ENCODE peak calls at places on chromosomes 3 and 15, in seven cellular contexts. D is adrenal gland, T is GM12878, K is AG09319, R is body of pancreas, M is esophagus muscularis mucosa, J is AG04450. U is an unnamed sample.

GRCh38 chr3:170520996-170521395 is 64.9 kb downstream of the SLC7A14 start:
- DNase-seq in D (no peak), T (no peak), K (no peak), R (no peak), M (no peak), J (no peak), U (no peak)

GRCh38 chr3:58680896-58681525 is 14.4 kb upstream of the FAM3D start:
- DNase-seq in D (no peak), T (no peak), K (no peak), R (no peak), M (no peak), J (no peak), U (no peak)

GRCh38 chr15:57878573-57878972 is 172.1 kb downstream of the POLR2M start:
- DNase-seq in D (no peak), T (no peak), K (no peak), R (no peak), M (no peak), J (no peak), U (peak)

GRCh38 chr3:172258616-172259015 is 189.6 kb downstream of the GHSR start:
- DNase-seq in D (no peak), T (no peak), K (no peak), R (no peak), M (no peak), J (no peak), U (no peak)

GRCh38 chr15:63913786-63914185 is 80.0 kb upstream of the HERC1 start:
- DNase-seq in D (no peak), T (no peak), K (no peak), R (no peak), M (no peak), J (no peak), U (peak)

GRCh38 chr3:12363397-12364195 is 74.7 kb downstream of the PPARG start:
- DNase-seq in D (no peak), T (no peak), K (no peak), R (no peak), M (no peak), J (no peak), U (no peak)

GRCh38 chr3:125651246-125651645 is 55.9 kb upstream of the OSBPL11 start:
- DNase-seq in D (no peak), T (no peak), K (no peak), R (no peak), M (no peak), J (no peak), U (peak)

GRCh38 chr15:82832601-82833209 is 23.3 kb downstream of the WHAMM start:
- DNase-seq in D (no peak), T (peak), K (peak), R (no peak), M (no peak), J (peak), U (peak)

GRCh38 chr3:65811050-65811766 is 227.5 kb downstream of the MAGI1 start:
- DNase-seq in D (no peak), T (no peak), K (no peak), R (no peak), M (no peak), J (no peak), U (no peak)

GRCh38 chr15:81749667-81750360 is 296.0 kb downstream of the MEX3B start:
- DNase-seq in D (no peak), T (no peak), K (no peak), R (no peak), M (no peak), J (no peak), U (no peak)

GRCh38 chr15:81752149-81752942 is 293.5 kb downstream of the MEX3B start:
- DNase-seq in D (peak), T (no peak), K (no peak), R (peak), M (no peak), J (no peak), U (peak)

GRCh38 chr15:81751321-81751720 is 294.5 kb downstream of the MEX3B start:
- DNase-seq in D (no peak), T (no peak), K (no peak), R (no peak), M (no peak), J (no peak), U (no peak)

GRCh38 chr15:81754078-81754477 is 291.7 kb downstream of the MEX3B start:
- DNase-seq in D (no peak), T (no peak), K (no peak), R (no peak), M (no peak), J (no peak), U (no peak)

DNA sequence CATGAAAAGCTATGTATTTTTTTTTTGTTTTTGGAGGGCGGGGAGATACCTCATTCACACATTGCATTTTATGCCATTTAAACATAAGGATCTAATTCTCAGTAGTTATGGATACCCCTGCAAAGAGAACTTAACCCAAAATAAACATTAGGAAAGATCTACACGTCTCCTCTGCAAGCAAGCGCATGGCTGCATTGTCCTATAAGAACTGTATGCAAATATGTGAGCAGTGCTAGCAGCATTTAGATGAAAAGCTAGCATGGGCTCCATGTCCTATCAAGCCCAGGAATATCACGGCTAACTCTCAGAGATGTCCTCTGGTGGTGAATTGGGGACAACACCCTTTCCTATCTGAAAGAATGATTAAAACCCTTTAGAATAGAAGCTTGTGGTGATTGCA is 292.8 kb downstream of the MEX3B start:
- DNase-seq in D (no peak), T (no peak), K (no peak), R (no peak), M (no peak), J (no peak), U (no peak)
- TF ChIP-seq CTCF in D (no peak), T (no peak), K (no peak), R (no peak), M (no peak), J (peak), U (no peak)

GRCh38 chr3:27253831-27254230 is 115.4 kb downstream of the NEK10 start:
- DNase-seq in D (peak), T (peak), K (peak), R (peak), M (no peak), J (no peak), U (peak)
- TF ChIP-seq CTCF in D (peak), T (peak), K (peak), R (peak), M (no peak), J (peak), U (peak)

GRCh38 chr3:168094877-168095610 is 680 bp downstream of the GOLIM4 start:
- DNase-seq in D (peak), T (peak), K (no peak), R (peak), M (no peak), J (no peak), U (peak)
- TF ChIP-seq CTCF in D (peak), T (no peak), K (peak), R (peak), M (no peak), J (peak), U (peak)

DNA sequence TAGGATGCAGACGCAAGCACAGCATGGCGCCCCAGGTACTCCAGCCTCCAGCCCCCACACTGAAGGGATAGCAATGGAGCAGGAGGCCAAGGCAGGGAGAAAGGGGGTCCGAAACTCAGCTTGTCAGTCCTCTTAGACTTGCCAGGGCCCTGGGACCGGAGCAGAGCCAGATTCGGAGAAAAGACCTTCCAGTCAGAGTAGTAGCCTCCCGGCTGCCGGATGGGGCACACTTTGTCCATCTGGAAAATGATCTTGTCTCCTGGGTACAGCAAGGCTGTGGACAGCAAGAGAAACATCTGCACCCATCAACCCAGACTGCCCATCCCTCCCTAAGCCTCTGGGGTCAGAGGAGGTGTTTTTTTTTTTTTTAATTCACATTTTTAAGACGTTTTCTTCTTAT is 24.3 kb downstream of the EFCAB12 start:
- DNase-seq in D (no peak), T (no peak), K (no peak), R (no peak), M (no peak), J (no peak), U (no peak)
- TF ChIP-seq CTCF in D (no peak), T (no peak), K (no peak), R (no peak), M (no peak), J (no peak), U (no peak)

DNA sequence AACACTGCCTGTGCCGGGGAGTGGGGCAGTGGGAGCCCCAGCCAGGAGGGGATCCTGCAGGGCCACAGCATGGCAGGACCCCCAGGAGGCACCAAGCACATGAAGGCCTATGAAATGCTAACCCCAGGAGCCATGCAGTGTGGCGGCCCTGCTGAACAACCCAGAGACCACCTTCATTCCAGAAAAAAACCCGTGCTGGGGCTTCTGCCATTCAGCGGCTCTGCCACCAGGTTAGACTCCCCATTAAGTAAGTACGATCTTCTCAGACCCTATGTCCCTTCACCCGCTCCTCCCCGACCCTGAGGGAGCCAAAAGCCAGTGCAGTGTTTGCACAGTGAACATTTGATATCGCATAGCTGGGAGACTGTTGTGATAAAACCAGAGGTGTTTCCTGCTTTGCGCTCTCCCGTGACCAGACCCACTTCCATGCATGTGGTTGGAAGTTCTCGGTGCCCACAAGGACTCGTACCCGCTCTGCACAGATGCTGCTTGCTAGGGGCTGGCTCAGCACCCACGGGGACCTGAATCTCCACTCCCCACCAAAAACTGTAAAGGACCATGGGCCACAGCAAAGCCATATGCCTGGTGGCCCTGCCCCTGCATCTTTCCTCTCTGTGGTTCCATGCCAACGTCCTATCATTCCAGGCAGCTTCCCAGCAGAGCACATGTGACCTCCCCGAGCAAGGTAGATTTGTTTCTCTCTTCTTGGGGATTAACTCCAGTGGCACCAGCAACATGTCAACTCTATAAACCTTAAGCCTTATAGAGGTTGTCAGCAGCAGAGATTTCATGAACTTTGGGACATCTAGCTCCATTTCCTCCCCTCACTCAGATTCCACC is 5.3 kb downstream of the PLA2G4D start:
- DNase-seq in D (no peak), T (no peak), K (no peak), R (no peak), M (no peak), J (no peak), U (no peak)
- TF ChIP-seq CTCF in D (no peak), T (no peak), K (no peak), R (no peak), M (no peak), J (no peak), U (no peak)

GRCh38 chr3:107927361-107928083 is 163.3 kb downstream of the CD47 start:
- DNase-seq in D (peak), T (no peak), K (peak), R (peak), M (no peak), J (peak), U (peak)
- TF ChIP-seq CTCF in D (peak), T (peak), K (peak), R (peak), M (peak), J (peak), U (peak)

GRCh38 chr15:33701304-33701696 is 267.0 kb upstream of the CHRM5 start:
- DNase-seq in D (no peak), T (no peak), K (no peak), R (no peak), M (no peak), J (no peak), U (no peak)

GRCh38 chr15:33700695-33701303 is 267.5 kb upstream of the CHRM5 start:
- DNase-seq in D (peak), T (peak), K (peak), R (peak), M (no peak), J (peak), U (peak)

GRCh38 chr15:33699691-33700447 is 268.4 kb upstream of the CHRM5 start:
- DNase-seq in D (no peak), T (no peak), K (no peak), R (no peak), M (no peak), J (no peak), U (peak)

GRCh38 chr15:33698128-33698527 is 270.2 kb upstream of the CHRM5 start:
- DNase-seq in D (no peak), T (no peak), K (no peak), R (no peak), M (no peak), J (no peak), U (no peak)

GRCh38 chr15:33699145-33699544 is 269.2 kb upstream of the CHRM5 start:
- DNase-seq in D (no peak), T (no peak), K (no peak), R (no peak), M (no peak), J (no peak), U (no peak)
- TF ChIP-seq CTCF in D (no peak), T (no peak), K (no peak), R (no peak), M (no peak), J (no peak), U (no peak)